ENCODE peak calls at places on chromosomes 11 and 22, in four cellular contexts. A is spleen, B is body of pancreas, M is transverse colon. E is an unnamed sample. For H3K36me3, the result is how much of the 10 kb centered on the place peaks cover.

GRCh38 chr11:1970956-1971355 is 23.8 kb downstream of the MRPL23 start:
- DNase-seq in A (peak), B (no peak), M (no peak), E (no peak)

GRCh38 chr11:85672111-85672875 is 7.4 kb upstream of the CREBZF start:
- DNase-seq in A (no peak), B (no peak), M (no peak), E (no peak)

GRCh38 chr22:19201858-19202798 is 23.6 kb upstream of the SLC25A1 start:
- DNase-seq in A (no peak), B (no peak), M (no peak), E (no peak)

GRCh38 chr22:22802346-22802970 is 85.2 kb upstream of the IGLL5 start:
- DNase-seq in A (no peak), B (no peak), M (no peak), E (no peak)

GRCh38 chr11:61717286-61718033 is 35.0 kb upstream of the MYRF start:
- DNase-seq in A (no peak), B (no peak), M (no peak), E (no peak)

GRCh38 chr22:23395476-23396361 is 184.4 kb downstream of the IGLL1 start:
- DNase-seq in A (peak), B (no peak), M (no peak), E (no peak)

GRCh38 chr11:9859491-9860305 is 195.8 kb downstream of the SWAP70 start:
- DNase-seq in A (no peak), B (no peak), M (no peak), E (no peak)

GRCh38 chr22:47784991-47785390 is 1022.5 kb downstream of the TBC1D22A start:
- DNase-seq in A (no peak), B (no peak), M (no peak), E (no peak)

GRCh38 chr11:77609234-77609633 is 19.5 kb downstream of the AQP11 start:
- DNase-seq in A (no peak), B (no peak), M (no peak), E (no peak)

GRCh38 chr11:72703281-72704008 is 29.2 kb upstream of the PDE2A start:
- DNase-seq in A (no peak), B (peak), M (no peak), E (no peak)

GRCh38 chr11:132202621-132203020 is 832.2 kb downstream of the NTM start:
- DNase-seq in A (no peak), B (no peak), M (no peak), E (no peak)

GRCh38 chr11:93225642-93226041 is 27.9 kb upstream of the SLC36A4 start:
- DNase-seq in A (no peak), B (no peak), M (no peak), E (no peak)

GRCh38 chr22:48248901-48249455 is 1486.5 kb downstream of the TBC1D22A start:
- DNase-seq in A (peak), B (no peak), M (no peak), E (no peak)

GRCh38 chr11:35525501-35526175 is at the start of gene PAMR1:
- DNase-seq in A (peak), B (peak), M (peak), E (no peak)

GRCh38 chr22:31036671-31037550 is 44.2 kb upstream of the SMTN start:
- DNase-seq in A (no peak), B (no peak), M (peak), E (no peak)

GRCh38 chr11:134949121-134949591 is 537.1 kb upstream of the B3GAT1 start:
- DNase-seq in A (no peak), B (no peak), M (no peak), E (no peak)

GRCh38 chr11:67345247-67345948 is 7.9 kb downstream of the POLD4 start:
- DNase-seq in A (no peak), B (no peak), M (peak), E (no peak)

GRCh38 chr11:110971110-110971509 is 258.9 kb upstream of the ARHGAP20 start:
- DNase-seq in A (no peak), B (no peak), M (no peak), E (no peak)

GRCh38 chr11:126339073-126339865 is 16.2 kb upstream of the ST3GAL4 start:
- DNase-seq in A (peak), B (no peak), M (no peak), E (no peak)

GRCh38 chr11:117016747-117017146 is 81.5 kb downstream of the SIK3 start:
- DNase-seq in A (no peak), B (no peak), M (no peak), E (no peak)

GRCh38 chr11:117016246-117016645 is 82.0 kb downstream of the SIK3 start:
- DNase-seq in A (no peak), B (no peak), M (no peak), E (no peak)

GRCh38 chr11:117019871-117020270 is 78.4 kb downstream of the SIK3 start:
- DNase-seq in A (no peak), B (no peak), M (no peak), E (no peak)

GRCh38 chr11:117020287-117020686 is 77.9 kb downstream of the SIK3 start:
- DNase-seq in A (no peak), B (no peak), M (peak), E (no peak)

GRCh38 chr11:117017456-117017855 is 80.8 kb downstream of the SIK3 start:
- DNase-seq in A (no peak), B (no peak), M (no peak), E (no peak)
- H3K36me3 ChIP-seq in A (under half), B (under half), M (under half), E (under half)

DNA sequence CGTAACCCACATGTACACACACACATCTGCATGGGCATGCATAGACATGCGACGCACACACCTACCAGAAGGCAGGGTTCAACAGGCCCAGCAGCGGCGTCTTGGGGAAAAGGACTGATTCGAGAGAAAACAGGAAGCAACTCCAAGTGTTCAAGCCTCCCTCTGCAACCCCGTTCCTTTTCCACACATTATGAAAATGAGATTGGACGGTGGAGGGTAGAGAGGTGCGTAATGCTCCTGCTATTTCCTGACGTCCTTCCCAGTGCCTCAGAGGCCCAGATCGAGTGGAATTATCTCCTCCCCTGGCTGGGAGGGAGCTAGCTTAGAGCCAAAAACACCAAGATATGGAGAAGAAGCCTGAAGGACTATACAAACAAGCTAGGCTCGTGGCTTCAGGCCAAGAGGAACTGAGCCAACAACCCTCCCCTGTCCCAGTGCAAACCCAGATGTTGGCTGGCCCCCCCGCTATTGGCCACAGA is 289.2 kb downstream of the MN1 start:
- DNase-seq in A (no peak), B (peak), M (peak), E (no peak)
- TF ChIP-seq POLR2A in A (no peak), B (no peak), M (no peak), E (no peak)

DNA sequence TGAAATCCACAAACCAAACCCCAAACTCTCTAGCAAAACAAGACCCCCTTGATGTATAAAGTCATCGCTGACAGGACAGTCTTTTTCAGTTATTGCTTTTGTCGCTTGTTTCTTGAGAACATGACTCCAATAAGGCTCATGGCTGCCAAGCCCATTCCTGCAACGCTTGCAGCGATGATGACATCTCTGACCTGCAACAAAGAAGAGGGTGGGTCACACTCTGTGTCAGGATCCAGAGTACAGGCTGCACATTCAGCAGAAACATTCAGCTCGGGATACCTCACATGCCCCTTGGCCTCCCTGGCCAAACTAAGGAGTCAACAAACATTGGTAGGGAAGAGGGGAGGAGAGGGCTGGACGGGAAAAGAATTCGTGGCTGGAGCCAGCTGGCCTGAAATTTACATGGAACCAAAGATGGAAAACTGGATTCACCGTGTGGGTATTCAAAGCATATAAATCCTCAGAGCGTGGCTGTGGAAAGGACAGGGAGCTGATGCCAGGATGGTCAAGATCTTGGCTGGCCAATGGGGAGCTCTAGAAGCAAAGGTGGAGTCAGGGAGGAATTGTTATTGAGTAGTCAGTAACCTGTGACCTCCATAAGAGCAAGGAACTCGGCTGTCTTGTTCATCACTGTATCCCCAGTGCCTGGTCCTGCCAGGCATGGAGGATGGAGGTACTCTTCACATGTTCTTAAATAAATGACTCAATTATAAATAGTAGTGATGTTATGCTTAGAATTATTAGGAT is 11.8 kb upstream of the PLAAT2 start:
- DNase-seq in A (no peak), B (no peak), M (no peak), E (no peak)
- H3K4me3 ChIP-seq in A (peak), B (no peak), M (peak), E (peak)

GRCh38 chr22:29328566-29329500 is 13.3 kb upstream of the RASL10A start:
- DNase-seq in A (no peak), B (no peak), M (no peak), E (no peak)
- H3K36me3 ChIP-seq in A (half or more), B (under half), M (under half), E (under half)

DNA sequence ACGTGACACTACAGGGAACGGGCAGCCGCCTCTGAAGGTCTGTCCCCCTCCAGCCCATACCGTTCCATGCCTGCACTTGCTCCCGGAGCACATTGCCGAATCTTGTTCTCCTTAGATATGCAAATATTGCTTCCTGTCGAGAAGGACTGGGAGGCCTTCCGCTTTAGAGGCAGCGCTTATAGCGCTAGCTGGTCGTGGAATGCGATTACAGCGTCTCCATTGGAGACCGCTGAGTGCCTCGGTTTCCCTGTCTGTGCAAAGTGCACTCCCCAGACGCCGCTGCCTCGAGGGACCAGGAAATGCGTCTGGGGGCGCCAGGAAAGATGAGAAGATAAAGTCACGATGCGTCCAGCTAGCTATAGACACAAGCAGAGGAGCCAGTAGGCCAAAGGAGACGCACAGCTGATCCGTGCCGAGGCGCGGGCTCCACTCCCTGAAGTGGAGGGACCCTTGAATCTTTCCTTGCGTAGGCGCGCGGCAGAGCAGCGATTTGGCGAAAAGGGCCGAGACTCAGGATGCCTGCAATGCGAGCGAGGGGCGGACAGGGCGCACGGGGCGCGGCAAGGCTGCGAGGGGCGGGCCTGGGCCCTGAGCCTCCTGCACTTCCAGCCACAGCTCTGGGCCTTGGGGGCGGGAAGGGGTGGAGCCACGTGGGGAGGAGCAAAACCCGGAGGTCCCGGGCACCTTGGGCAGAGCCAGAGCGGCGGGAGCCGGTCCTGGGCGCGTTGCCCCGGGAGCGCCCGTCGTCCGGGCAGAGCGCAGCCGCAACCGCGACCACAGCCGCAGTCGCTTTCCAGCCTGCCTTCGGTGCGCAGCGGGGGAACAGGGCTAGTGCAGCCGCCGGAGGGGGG is at the start of gene RASSF10:
- DNase-seq in A (no peak), B (peak), M (peak), E (no peak)
- TF ChIP-seq POLR2A in A (no peak), B (no peak), M (peak), E (peak)

DNA sequence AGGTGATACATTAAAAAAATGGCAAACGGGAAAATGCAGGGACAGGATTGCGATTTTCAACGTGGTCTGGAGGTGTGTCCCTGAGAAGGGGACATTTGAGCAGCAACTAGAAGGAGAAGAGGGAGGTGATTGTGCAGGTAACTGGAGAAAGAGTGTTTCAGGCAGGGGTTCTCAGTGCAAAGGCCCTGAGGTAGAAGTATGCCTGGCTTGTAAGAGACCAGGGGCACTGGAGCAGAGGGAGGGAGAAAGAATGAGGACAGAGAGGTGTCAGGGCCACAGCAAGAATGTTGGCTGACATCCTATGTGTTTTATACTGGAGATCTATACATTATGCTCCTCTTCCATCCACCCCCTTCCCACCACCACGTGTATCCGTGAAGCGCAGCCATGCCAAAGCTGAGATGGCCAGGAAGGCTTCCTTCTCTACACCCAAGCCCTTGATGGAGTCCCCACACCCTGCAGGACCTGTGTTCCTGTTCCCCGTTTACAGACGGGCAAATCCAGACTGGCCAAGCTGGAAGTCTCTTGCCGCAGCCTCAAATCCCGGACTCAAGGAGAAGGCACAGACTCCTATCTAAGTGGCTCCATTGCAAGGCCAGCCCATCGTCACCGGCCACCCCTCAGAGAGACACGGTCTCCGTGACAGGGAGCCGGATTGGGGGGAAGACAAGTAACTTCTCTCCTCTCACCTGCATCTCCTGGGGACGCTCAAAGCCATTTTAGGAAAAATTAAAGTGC is 416.1 kb downstream of the MN1 start:
- DNase-seq in A (no peak), B (no peak), M (no peak), E (peak)
- H3K4me3 ChIP-seq in A (no peak), B (no peak), M (no peak), E (no peak)

DNA sequence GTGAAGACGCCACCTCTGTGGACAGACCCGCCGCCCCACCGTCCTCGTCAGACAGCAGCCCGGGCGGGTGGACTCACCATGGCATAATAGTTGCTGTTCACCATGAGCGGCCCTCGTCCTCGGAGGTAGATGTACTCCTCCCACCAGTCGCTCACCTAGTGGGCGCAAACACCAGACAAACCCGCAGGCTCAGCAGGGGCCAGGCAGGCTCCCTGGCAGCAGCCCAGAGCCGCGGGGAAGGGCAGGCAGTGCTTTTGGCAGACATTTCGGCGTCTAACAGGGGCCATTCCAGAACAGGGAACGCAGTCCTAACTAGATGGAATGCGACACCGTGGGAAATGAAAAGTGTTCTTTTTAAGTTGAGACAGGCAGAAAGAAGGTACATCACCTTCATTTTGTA is 44.9 kb downstream of the CPT1A start:
- DNase-seq in A (no peak), B (no peak), M (no peak), E (no peak)
- H3K36me3 ChIP-seq in A (half or more), B (under half), M (under half), E (under half)

E was measured in vagina.